ENCODE peak calls at places on chromosome 14, in seven cellular contexts. O is A549, N is sigmoid colon, D is neural progenitor cell, P is lung, H is uterus, V is tibial artery. C is an unnamed sample. For H3K4me1, the result is how much of the 10 kb centered on the place peaks cover.

GRCh38 chr14:95664046-95664445 is 22.2 kb upstream of the TCL1B start:
- DNase-seq in H (no peak), D (no peak), O (no peak), V (no peak), N (no peak), P (no peak), C (peak)

GRCh38 chr14:72607386-72608125 is 286.3 kb downstream of the DPF3 start:
- DNase-seq in O (no peak), P (no peak), N (no peak), V (no peak), D (no peak), H (no peak), C (no peak)

GRCh38 chr14:73460691-73461127 is 2.4 kb upstream of the NUMB start:
- DNase-seq in N (no peak), P (peak), D (no peak), V (no peak), O (no peak), H (peak), C (no peak)

GRCh38 chr14:88234442-88234841 is 88.6 kb downstream of the KCNK10 start:
- DNase-seq in P (no peak), V (no peak), H (no peak), D (no peak), O (no peak), N (no peak), C (no peak)

GRCh38 chr14:66610154-66610563 is 102.2 kb downstream of the GPHN start:
- DNase-seq in N (no peak), H (no peak), P (no peak), O (no peak), V (no peak), D (peak), C (no peak)

GRCh38 chr14:99389171-99389826 is 91.4 kb downstream of the SETD3 start:
- DNase-seq in P (no peak), N (no peak), D (peak), O (peak), V (no peak), H (no peak), C (peak)

GRCh38 chr14:77965919-77966435 is 166.1 kb downstream of the ADCK1 start:
- DNase-seq in V (no peak), N (no peak), P (no peak), H (no peak), O (peak), D (peak), C (peak)

GRCh38 chr14:75200451-75200850 is 24.0 kb upstream of the TMED10 start:
- DNase-seq in P (peak), H (no peak), N (no peak), O (no peak), D (no peak), V (no peak), C (no peak)

GRCh38 chr14:79899610-79900009 is 311.7 kb downstream of the DIO2 start:
- DNase-seq in P (no peak), O (no peak), H (no peak), D (peak), N (no peak), V (no peak), C (no peak)

GRCh38 chr14:94001501-94002396 is 4.6 kb downstream of the CCDC197 start:
- DNase-seq in N (peak), D (peak), O (peak), H (peak), P (peak), V (peak), C (peak)

GRCh38 chr14:97162621-97163020 is 365.4 kb downstream of the VRK1 start:
- DNase-seq in N (no peak), V (no peak), D (no peak), P (no peak), O (no peak), H (no peak), C (no peak)

GRCh38 chr14:67580336-67581230 is 19.5 kb downstream of the PIGH start:
- DNase-seq in O (no peak), H (no peak), P (no peak), V (no peak), D (no peak), N (no peak), C (no peak)

GRCh38 chr14:69570836-69571330 is 3.8 kb downstream of the CCDC177 start:
- DNase-seq in O (no peak), D (no peak), P (no peak), V (no peak), H (no peak), N (no peak), C (no peak)

GRCh38 chr14:33386771-33387170 is 448.1 kb downstream of the NPAS3 start:
- DNase-seq in H (no peak), D (no peak), N (no peak), V (no peak), P (no peak), O (no peak), C (no peak)

GRCh38 chr14:99649219-99649618 is 4.3 kb downstream of the HHIPL1 start:
- DNase-seq in D (no peak), P (no peak), N (no peak), H (no peak), V (no peak), O (no peak), C (no peak)

GRCh38 chr14:101192661-101193000 is 289.1 kb upstream of the RTL1 start:
- DNase-seq in D (no peak), H (no peak), O (no peak), N (peak), V (no peak), P (no peak), C (no peak)

GRCh38 chr14:75380656-75381055 is 47.2 kb upstream of the JDP2 start:
- DNase-seq in O (no peak), V (no peak), P (no peak), N (no peak), D (no peak), H (no peak), C (no peak)

GRCh38 chr14:106459971-106460730 is 933.8 kb downstream of the TMEM121 start:
- DNase-seq in N (no peak), O (peak), V (no peak), P (no peak), H (no peak), D (no peak), C (no peak)

GRCh38 chr14:29911815-29912214 is 15.8 kb downstream of the PRKD1 start:
- DNase-seq in H (no peak), N (no peak), V (no peak), D (no peak), O (no peak), P (no peak), C (no peak)

GRCh38 chr14:85527458-85527857 is 2.5 kb upstream of the FLRT2 start:
- DNase-seq in V (no peak), D (no peak), P (no peak), O (no peak), N (no peak), H (no peak), C (no peak)

GRCh38 chr14:81062816-81063215 is 107.4 kb downstream of the TSHR start:
- DNase-seq in V (no peak), P (no peak), D (peak), O (no peak), H (no peak), N (no peak), C (no peak)

GRCh38 chr14:62691613-62692489 is 353.4 kb downstream of the KCNH5 start:
- DNase-seq in V (no peak), N (no peak), D (no peak), H (no peak), O (peak), P (peak), C (peak)
- H3K4me1 ChIP-seq in V (under half), N (under half), D (under half), H (under half), O (half or more), P (under half), C (under half)

DNA sequence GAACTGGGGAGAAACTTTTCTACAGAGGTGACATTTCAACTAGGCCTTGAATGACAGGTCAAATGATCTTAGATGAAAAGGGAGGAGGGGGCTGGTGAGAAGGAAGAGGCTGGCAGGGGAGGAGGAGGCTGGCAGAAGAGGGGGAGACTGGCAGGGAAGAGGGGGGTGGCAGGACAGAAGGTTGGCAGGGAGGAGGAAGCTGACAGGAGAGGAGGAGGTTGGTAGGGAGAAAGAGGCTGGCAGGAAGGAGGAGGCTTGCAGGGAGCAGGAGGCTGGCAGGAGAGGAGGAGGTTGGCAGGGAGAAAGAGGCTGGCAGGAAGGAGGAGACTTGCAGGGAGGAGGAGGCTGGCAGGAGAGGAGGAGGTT is 63.4 kb upstream of the PPP4R3A start:
- DNase-seq in O (no peak), H (no peak), D (no peak), N (no peak), V (no peak), P (no peak), C (no peak)
- H3K4me3 ChIP-seq in O (peak), H (no peak), D (no peak), N (peak), V (peak), P (no peak), C (no peak)

DNA sequence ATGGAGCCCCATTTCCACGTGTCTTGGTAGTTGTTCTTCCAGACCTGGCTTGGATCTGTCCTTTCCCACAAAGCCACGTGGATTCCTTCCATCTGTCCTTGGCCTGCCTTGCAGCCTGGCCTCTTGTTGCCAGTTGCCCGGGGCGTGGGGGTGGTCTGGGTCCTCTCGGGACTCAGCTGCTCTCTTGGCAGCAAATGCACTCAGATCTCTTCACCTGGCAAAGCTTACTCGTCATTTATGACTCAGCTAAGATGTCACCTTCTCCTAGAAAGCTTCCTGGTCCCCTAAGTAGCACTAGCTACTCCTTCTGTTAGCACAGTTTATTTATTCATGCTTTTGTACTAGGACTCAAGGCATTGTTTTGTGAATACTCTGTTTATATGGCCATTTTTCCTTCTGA is 13.6 kb downstream of the PLEKHG3 start:
- DNase-seq in P (no peak), O (no peak), V (no peak), D (no peak), H (no peak), N (peak), C (no peak)
- H3K27ac ChIP-seq in P (peak), O (peak), V (peak), D (no peak), H (peak), N (peak), C (peak)

DNA sequence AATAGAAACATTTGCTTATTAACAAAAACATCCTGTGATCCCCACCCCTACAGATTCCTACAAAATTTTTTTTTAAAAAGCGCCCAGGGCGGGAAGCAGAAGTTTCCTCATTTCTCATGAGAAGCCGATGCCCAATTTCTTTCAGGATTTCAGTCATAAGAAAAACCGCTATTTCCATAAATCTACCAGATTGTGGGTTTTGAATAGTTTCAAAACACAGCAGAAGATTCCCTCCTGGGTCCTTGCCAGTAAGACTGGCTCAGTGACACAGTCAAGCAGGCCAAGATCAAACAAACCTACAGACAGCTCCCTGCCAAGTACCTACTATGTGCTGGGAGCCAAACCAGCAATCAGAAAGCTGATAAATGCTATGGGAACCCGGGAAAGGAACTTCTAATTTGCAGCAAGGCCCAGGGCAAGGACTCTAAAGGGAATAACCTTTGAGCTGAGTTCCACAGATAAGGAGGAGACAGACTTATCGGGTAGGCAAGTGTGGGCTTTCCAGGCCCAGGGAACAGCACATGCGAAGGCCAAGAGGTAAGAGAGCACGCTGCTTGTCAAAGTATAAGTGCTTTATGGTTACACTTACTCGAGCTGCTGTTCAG is 68.7 kb downstream of the CCDC88C start:
- DNase-seq in V (no peak), N (no peak), O (no peak), D (no peak), H (no peak), P (no peak), C (no peak)
- H3K4me1 ChIP-seq in V (under half), N (under half), O (under half), D (under half), H (under half), P (under half), C (under half)

C was measured in pancreas.